ENCODE peak calls at places on chromosomes 4 and X, in six cellular contexts. B is renal cortical epithelial cell, W is lung, X is head of caudate nucleus, V is WTC11, N is RCC 7860. I is an unnamed sample.

GRCh38 chr4:63708661-63709060 is 700.6 kb downstream of the TECRL start:
- DNase-seq in B (no peak), W (no peak), X (no peak), V (no peak), N (no peak), I (no peak)

GRCh38 chr4:24094726-24095125 is 204.9 kb upstream of the PPARGC1A start:
- DNase-seq in B (no peak), W (no peak), X (no peak), V (no peak), N (no peak), I (no peak)

GRCh38 chrX:130393451-130394074 is 8.1 kb upstream of the GPR119 start:
- DNase-seq in B (peak), W (peak), X (peak), V (peak), N (no peak), I (peak)

GRCh38 chr4:69093681-69094080 is 2.6 kb upstream of the UGT2B7 start:
- DNase-seq in B (no peak), W (no peak), X (no peak), V (no peak), N (no peak), I (no peak)

GRCh38 chr4:16794816-16795445 is 103.5 kb downstream of the LDB2 start:
- DNase-seq in B (peak), W (no peak), X (peak), V (peak), N (peak), I (no peak)

GRCh38 chrX:1244164-1245076 is 24.2 kb upstream of the CSF2RA start:
- DNase-seq in B (no peak), W (no peak), X (no peak), V (peak), N (no peak), I (no peak)

GRCh38 chrX:120036704-120037103 is 40.8 kb downstream of the RHOXF2B start:
- DNase-seq in B (no peak), W (no peak), X (no peak), V (no peak), N (no peak), I (no peak)

GRCh38 chrX:107861056-107861455 is 35.4 kb downstream of the MID2 start:
- DNase-seq in B (no peak), W (no peak), X (no peak), V (no peak), N (no peak), I (no peak)

GRCh38 chr4:130238121-130238520 is 1142.2 kb downstream of the C4orf33 start:
- DNase-seq in B (no peak), W (no peak), X (no peak), V (no peak), N (no peak), I (no peak)